ENCODE peak calls at places on chromosomes 11 and 22, in four cellular contexts. One of them, this sample, is unnamed. For H3K4me1, the result is how much of the 10 kb centered on the place peaks cover.

GRCh38 chr11:88480217-88480616 is 142.7 kb upstream of the CTSC start:
- DNase-seq in suprapubic skin: no peak
- DNase-seq in H9: no peak
- DNase-seq in ovary: no peak
- DNase-seq in this sample: no peak

GRCh38 chr11:77047007-77047927 is 13.1 kb downstream of the B3GNT6 start:
- DNase-seq in ovary: peak
- DNase-seq in H9: peak
- DNase-seq in suprapubic skin: peak
- DNase-seq in this sample: peak

GRCh38 chr11:10398525-10398924 is 56.5 kb upstream of the AMPD3 start:
- DNase-seq in ovary: no peak
- DNase-seq in H9: no peak
- DNase-seq in suprapubic skin: no peak
- DNase-seq in this sample: peak

GRCh38 chr22:33853200-33854097 is 66.8 kb downstream of the LARGE1 start:
- DNase-seq in ovary: peak
- DNase-seq in H9: peak
- DNase-seq in suprapubic skin: no peak
- DNase-seq in this sample: peak

GRCh38 chr22:22771696-22772377 is 115.8 kb upstream of the IGLL5 start:
- DNase-seq in suprapubic skin: no peak
- DNase-seq in ovary: no peak
- DNase-seq in H9: no peak
- DNase-seq in this sample: no peak

GRCh38 chr11:17751558-17751957 is 17.0 kb downstream of the KCNC1 start:
- DNase-seq in ovary: no peak
- DNase-seq in suprapubic skin: no peak
- DNase-seq in H9: no peak
- DNase-seq in this sample: no peak

GRCh38 chr22:28904211-28904808 is 20.9 kb downstream of the ZNRF3 start:
- DNase-seq in suprapubic skin: no peak
- DNase-seq in ovary: no peak
- DNase-seq in H9: no peak
- DNase-seq in this sample: no peak

GRCh38 chr22:33018232-33018864 is 39.8 kb downstream of the SYN3 start:
- DNase-seq in suprapubic skin: no peak
- DNase-seq in H9: peak
- DNase-seq in ovary: no peak
- DNase-seq in this sample: peak

GRCh38 chr11:128520206-128520885 is 67.0 kb downstream of the ETS1 start:
- DNase-seq in H9: no peak
- DNase-seq in ovary: no peak
- DNase-seq in suprapubic skin: no peak
- DNase-seq in this sample: no peak

GRCh38 chr11:119724956-119725355 is 4.0 kb downstream of the NECTIN1 start:
- DNase-seq in suprapubic skin: no peak
- DNase-seq in ovary: no peak
- DNase-seq in H9: no peak
- DNase-seq in this sample: no peak

GRCh38 chr22:35172452-35172851 is 84.8 kb upstream of the HMGXB4 start:
- DNase-seq in H9: no peak
- DNase-seq in ovary: no peak
- DNase-seq in suprapubic skin: no peak
- DNase-seq in this sample: no peak

GRCh38 chr22:23182289-23183106 is 2.2 kb downstream of the BCR start:
- DNase-seq in H9: no peak
- DNase-seq in suprapubic skin: no peak
- DNase-seq in ovary: no peak
- DNase-seq in this sample: peak

GRCh38 chr22:47115518-47115890 is 353.1 kb downstream of the TBC1D22A start:
- DNase-seq in ovary: no peak
- DNase-seq in H9: peak
- DNase-seq in suprapubic skin: no peak
- DNase-seq in this sample: peak

GRCh38 chr11:130442728-130443127 is 5.7 kb upstream of the ADAMTS15 start:
- DNase-seq in ovary: no peak
- DNase-seq in suprapubic skin: no peak
- DNase-seq in H9: no peak
- DNase-seq in this sample: no peak

GRCh38 chr11:3855808-3856491 is 486 bp downstream of the STIM1 start:
- DNase-seq in H9: peak
- DNase-seq in suprapubic skin: peak
- DNase-seq in ovary: peak
- DNase-seq in this sample: no peak

GRCh38 chr22:45997775-45998637 is 21.0 kb upstream of the WNT7B start:
- DNase-seq in ovary: peak
- DNase-seq in suprapubic skin: peak
- DNase-seq in H9: no peak
- DNase-seq in this sample: peak

GRCh38 chr22:50271519-50271970 is 1.4 kb upstream of the MAPK11 start:
- DNase-seq in ovary: peak
- DNase-seq in suprapubic skin: no peak
- DNase-seq in H9: peak
- DNase-seq in this sample: peak

GRCh38 chr22:50001388-50002231 is 11.0 kb downstream of the IL17REL start:
- DNase-seq in H9: no peak
- DNase-seq in ovary: no peak
- DNase-seq in suprapubic skin: no peak
- DNase-seq in this sample: peak

GRCh38 chr11:87421422-87421821 is 383.7 kb downstream of the TMEM135 start:
- DNase-seq in suprapubic skin: no peak
- DNase-seq in H9: peak
- DNase-seq in ovary: peak
- DNase-seq in this sample: no peak

GRCh38 chr11:60065801-60066200 is 9.3 kb downstream of the MS4A3 start:
- DNase-seq in suprapubic skin: no peak
- DNase-seq in ovary: no peak
- DNase-seq in H9: no peak
- DNase-seq in this sample: no peak

GRCh38 chr22:25661067-25661466 is 80.9 kb upstream of the MYO18B start:
- DNase-seq in ovary: no peak
- DNase-seq in H9: no peak
- DNase-seq in suprapubic skin: no peak
- DNase-seq in this sample: no peak

GRCh38 chr22:44147821-44148574 is 32.7 kb upstream of the PARVG start:
- DNase-seq in H9: peak
- DNase-seq in suprapubic skin: no peak
- DNase-seq in ovary: no peak
- DNase-seq in this sample: no peak

GRCh38 chr11:108224908-108225786 is 2.3 kb downstream of the ATM start:
- DNase-seq in ovary: no peak
- DNase-seq in H9: no peak
- DNase-seq in suprapubic skin: no peak
- DNase-seq in this sample: no peak
- H3K4me1 ChIP-seq in ovary: under half
- H3K4me1 ChIP-seq in H9: under half
- H3K4me1 ChIP-seq in suprapubic skin: under half
- H3K4me1 ChIP-seq in this sample: under half

GRCh38 chr11:31464436-31464835 is 45.0 kb downstream of the IMMP1L start:
- DNase-seq in H9: no peak
- DNase-seq in suprapubic skin: no peak
- DNase-seq in ovary: no peak
- DNase-seq in this sample: no peak
- H3K27ac ChIP-seq in H9: no peak
- H3K27ac ChIP-seq in suprapubic skin: no peak
- H3K27ac ChIP-seq in ovary: no peak
- H3K27ac ChIP-seq in this sample: no peak

DNA sequence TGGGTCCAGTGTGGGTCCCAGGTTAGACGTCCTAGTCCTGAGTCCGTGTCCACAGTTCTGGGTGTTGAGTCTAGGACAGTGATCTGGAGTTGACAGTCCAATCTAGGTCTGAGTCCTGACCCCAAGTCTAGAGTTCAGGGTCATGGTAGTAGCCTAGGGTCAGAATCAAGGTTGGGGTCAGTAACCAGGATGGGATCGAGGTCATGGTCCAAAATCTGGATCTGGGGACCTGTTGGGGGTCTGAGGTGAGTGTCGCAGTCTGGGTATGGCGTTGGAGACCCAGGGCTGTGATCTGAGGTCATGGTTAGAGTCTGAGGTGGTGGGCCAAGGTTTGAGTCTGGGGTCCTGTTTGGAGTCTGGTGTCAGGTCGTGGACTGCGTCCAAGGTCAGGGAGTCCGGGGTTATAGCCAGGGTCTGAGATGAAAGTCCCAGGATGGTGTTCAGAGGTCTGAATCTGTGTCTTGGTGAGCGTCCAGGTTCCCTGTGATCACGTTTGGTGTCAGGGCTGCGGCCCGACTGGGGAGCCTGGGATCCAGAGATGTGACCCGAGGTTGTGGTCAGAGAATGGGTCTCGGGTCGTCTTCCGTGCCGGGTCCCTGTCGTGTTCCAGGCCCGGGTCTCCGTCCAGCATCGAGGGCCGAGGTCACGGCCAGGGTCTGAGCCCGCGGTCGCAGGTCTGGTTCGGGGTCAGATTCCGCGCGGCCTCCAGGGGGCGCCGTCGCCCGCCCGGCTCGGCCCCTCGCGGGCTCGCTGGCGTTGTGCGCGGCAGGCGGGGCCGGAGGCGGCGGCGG is 445 bp upstream of the GRK2 start:
- DNase-seq in H9: peak
- DNase-seq in suprapubic skin: no peak
- DNase-seq in ovary: peak
- DNase-seq in this sample: peak
- H3K4me1 ChIP-seq in H9: under half
- H3K4me1 ChIP-seq in suprapubic skin: half or more
- H3K4me1 ChIP-seq in ovary: under half
- H3K4me1 ChIP-seq in this sample: under half

DNA sequence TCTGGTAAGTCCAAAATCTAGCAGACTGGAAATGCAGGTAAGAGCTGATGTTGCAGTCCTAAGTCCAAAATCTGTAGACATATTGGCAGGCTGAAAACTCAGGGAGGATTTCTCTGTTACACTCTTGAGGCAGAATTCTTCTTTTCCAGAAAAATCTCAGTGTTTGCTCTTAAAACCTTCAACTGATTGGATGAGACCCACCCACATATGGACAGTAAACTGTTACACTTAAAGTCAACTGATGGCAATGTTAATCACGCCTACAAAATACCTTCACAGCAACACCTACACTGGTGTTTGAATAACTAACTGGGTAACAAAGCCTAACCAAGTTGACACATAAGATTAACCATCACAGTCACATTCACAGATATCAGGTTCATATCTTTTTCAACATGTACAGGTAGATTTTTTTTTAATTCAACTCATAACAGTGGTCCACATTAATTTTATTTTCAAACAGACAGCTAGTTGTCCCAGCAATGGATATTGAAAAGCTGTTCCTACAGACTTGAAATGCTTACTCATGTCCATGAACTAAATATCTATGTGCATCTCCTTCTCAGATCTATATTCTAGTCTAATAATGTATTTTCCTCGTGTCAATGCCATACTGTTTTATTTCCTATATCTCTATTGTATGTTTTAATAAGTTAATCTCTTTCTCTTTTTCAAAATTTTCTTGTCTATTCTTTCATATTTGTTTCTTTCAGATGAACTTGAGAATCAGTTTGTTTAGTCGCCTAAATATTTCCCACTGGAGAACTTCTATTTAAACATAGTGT is 110.1 kb downstream of the TMPRSS5 start:
- DNase-seq in suprapubic skin: no peak
- DNase-seq in ovary: no peak
- DNase-seq in H9: no peak
- DNase-seq in this sample: no peak
- H3K27ac ChIP-seq in suprapubic skin: no peak
- H3K27ac ChIP-seq in ovary: no peak
- H3K27ac ChIP-seq in H9: no peak
- H3K27ac ChIP-seq in this sample: no peak

DNA sequence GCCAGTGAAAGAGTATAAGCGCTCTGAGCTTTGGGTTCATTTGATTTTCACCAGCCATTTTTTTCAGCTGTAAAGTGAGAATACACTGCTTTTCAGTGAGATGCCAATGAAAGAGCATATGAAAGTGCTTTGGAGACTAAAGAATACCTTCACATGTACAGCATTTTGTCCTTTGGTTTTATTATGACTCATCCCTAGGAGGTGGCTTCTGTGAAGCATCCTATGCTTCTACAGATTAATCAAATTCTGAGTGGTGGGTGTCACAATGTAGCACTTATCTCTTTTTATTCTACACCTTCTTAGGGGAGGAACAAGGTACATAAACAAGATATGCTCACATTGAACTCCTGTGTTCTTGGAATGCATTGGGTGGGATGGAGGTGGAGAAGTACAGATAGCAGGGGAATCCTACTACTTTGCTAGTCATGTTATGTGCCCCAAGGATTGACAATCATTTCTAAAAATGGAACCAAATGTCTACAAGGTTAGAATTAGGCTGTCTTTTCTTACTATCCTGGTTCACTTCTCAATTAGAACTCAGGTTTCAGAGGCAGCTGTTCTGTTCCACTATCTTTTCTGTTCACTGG is 18.7 kb downstream of the TRIM44 start:
- DNase-seq in H9: no peak
- DNase-seq in ovary: no peak
- DNase-seq in suprapubic skin: no peak
- DNase-seq in this sample: no peak
- H3K4me1 ChIP-seq in H9: under half
- H3K4me1 ChIP-seq in ovary: under half
- H3K4me1 ChIP-seq in suprapubic skin: under half
- H3K4me1 ChIP-seq in this sample: under half

GRCh38 chr11:12017865-12018453 is 9.5 kb upstream of the DKK3 start:
- DNase-seq in H9: no peak
- DNase-seq in suprapubic skin: no peak
- DNase-seq in ovary: no peak
- DNase-seq in this sample: peak
- H3K27ac ChIP-seq in H9: no peak
- H3K27ac ChIP-seq in suprapubic skin: peak
- H3K27ac ChIP-seq in ovary: no peak
- H3K27ac ChIP-seq in this sample: peak

DNA sequence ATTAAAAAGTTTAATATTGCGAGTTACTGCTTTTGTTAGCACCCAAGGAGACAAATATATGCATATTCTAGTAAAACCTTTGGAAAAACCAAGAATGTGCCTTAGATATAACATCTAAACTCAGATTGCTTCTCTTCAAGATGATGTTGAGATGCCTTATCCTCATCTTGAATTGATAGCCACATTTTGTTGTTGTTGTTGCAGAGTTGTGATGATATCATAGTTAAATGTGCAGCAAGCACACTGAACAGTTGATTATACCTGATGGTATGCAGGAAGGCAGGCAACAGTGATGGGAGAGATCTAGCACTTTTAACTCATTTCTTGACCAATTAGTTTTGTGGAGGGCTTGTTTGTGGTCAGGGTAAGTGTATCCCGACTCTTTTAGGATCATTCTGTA is 48.0 kb downstream of the KDM2A start:
- DNase-seq in suprapubic skin: no peak
- DNase-seq in ovary: no peak
- DNase-seq in H9: no peak
- DNase-seq in this sample: no peak
- H3K4me1 ChIP-seq in suprapubic skin: under half
- H3K4me1 ChIP-seq in ovary: under half
- H3K4me1 ChIP-seq in H9: under half
- H3K4me1 ChIP-seq in this sample: under half

GRCh38 chr11:112225753-112226061 is 521 bp upstream of the PTS start:
- DNase-seq in H9: no peak
- DNase-seq in ovary: peak
- DNase-seq in suprapubic skin: peak
- DNase-seq in this sample: peak
- H3K27ac ChIP-seq in H9: peak
- H3K27ac ChIP-seq in ovary: peak
- H3K27ac ChIP-seq in suprapubic skin: peak
- H3K27ac ChIP-seq in this sample: peak

This sample was measured in right cardiac atrium.